ENCODE peak calls at places on chromosomes 11 and 22, in ten cellular contexts. S is lower lobe of right lung; E is MM.1S; P is stomach; U is Peyer's patch; O is heart right ventricle; V is keratinocyte; Z is adrenal gland; Q is mesenchymal stem cell; C is naive thymus-derived CD4-positive, alpha-beta T cell. B is an unnamed sample. For H3K9me3 and H3K4me1, the result is how much of the 10 kb centered on the place peaks cover.

GRCh38 chr22:30370681-30371080 is 13.9 kb downstream of the CCDC157 start:
- DNase-seq in Q (no peak), S (no peak), V (no peak), C (no peak), Z (no peak), U (no peak), P (no peak), O (no peak), E (no peak), B (no peak)

GRCh38 chr11:20112291-20113146 is 47.8 kb downstream of the DBX1 start:
- DNase-seq in Q (peak), S (no peak), O (peak), E (no peak), U (peak), Z (peak), C (no peak), V (peak), P (peak), B (peak)

GRCh38 chr11:61828629-61829407 is 718 bp downstream of the FADS2 start:
- DNase-seq in P (no peak), U (peak), S (peak), E (no peak), V (no peak), Q (peak), O (peak), C (peak), Z (peak), B (peak)

GRCh38 chr11:69905202-69905535 is 86.0 kb upstream of the FGF3 start:
- DNase-seq in U (peak), Z (no peak), Q (no peak), S (no peak), V (no peak), C (no peak), P (no peak), E (no peak), O (no peak), B (peak)

GRCh38 chr11:35305670-35306382 is 113.5 kb downstream of the SLC1A2 start:
- DNase-seq in Q (peak), P (peak), S (no peak), V (no peak), U (no peak), E (peak), O (no peak), C (no peak), Z (peak), B (no peak)

GRCh38 chr22:49103314-49104052 is 724.2 kb downstream of the BRD1 start:
- DNase-seq in U (no peak), V (no peak), Z (no peak), O (no peak), P (no peak), C (no peak), E (no peak), S (no peak), Q (no peak), B (peak)

GRCh38 chr11:17219016-17219415 is 11.2 kb upstream of the PIK3C2A start:
- DNase-seq in S (no peak), V (no peak), U (no peak), P (no peak), Z (no peak), E (no peak), C (no peak), Q (no peak), O (no peak), B (no peak)

GRCh38 chr11:8566613-8567210 is 27.3 kb downstream of the STK33 start:
- DNase-seq in S (no peak), P (no peak), O (no peak), E (peak), V (peak), C (no peak), Q (peak), Z (no peak), U (no peak), B (no peak)

GRCh38 chr11:63534076-63534475 is 2.5 kb upstream of the PLAAT4 start:
- DNase-seq in S (no peak), Z (no peak), O (no peak), Q (no peak), C (no peak), E (no peak), U (no peak), V (no peak), P (no peak), B (no peak)

GRCh38 chr11:12288212-12288933 is 89.0 kb upstream of the PARVA start:
- DNase-seq in O (peak), V (no peak), E (peak), P (peak), C (peak), Z (peak), U (peak), Q (peak), S (peak), B (peak)

GRCh38 chr11:61509058-61510029 is 795 bp downstream of the LRRC10B start:
- DNase-seq in E (peak), S (peak), V (peak), C (peak), P (peak), Q (peak), U (peak), O (peak), Z (peak), B (peak)

GRCh38 chr22:35582861-35583670 is 34.1 kb downstream of the MB start:
- DNase-seq in C (peak), Q (peak), S (peak), E (peak), O (no peak), U (peak), P (peak), V (no peak), Z (peak), B (peak)

GRCh38 chr22:35578836-35579575 is 38.1 kb downstream of the MB start:
- DNase-seq in C (no peak), U (no peak), O (peak), E (no peak), S (no peak), V (no peak), P (no peak), Z (no peak), Q (no peak), B (no peak)

GRCh38 chr22:35581023-35581413 is 36.1 kb downstream of the MB start:
- DNase-seq in E (no peak), C (no peak), V (no peak), Z (no peak), O (no peak), U (no peak), P (no peak), S (no peak), Q (no peak), B (no peak)

GRCh38 chr22:35580351-35581022 is 36.6 kb downstream of the MB start:
- DNase-seq in S (no peak), Z (no peak), Q (no peak), E (no peak), C (no peak), P (no peak), U (no peak), V (no peak), O (peak), B (no peak)

DNA sequence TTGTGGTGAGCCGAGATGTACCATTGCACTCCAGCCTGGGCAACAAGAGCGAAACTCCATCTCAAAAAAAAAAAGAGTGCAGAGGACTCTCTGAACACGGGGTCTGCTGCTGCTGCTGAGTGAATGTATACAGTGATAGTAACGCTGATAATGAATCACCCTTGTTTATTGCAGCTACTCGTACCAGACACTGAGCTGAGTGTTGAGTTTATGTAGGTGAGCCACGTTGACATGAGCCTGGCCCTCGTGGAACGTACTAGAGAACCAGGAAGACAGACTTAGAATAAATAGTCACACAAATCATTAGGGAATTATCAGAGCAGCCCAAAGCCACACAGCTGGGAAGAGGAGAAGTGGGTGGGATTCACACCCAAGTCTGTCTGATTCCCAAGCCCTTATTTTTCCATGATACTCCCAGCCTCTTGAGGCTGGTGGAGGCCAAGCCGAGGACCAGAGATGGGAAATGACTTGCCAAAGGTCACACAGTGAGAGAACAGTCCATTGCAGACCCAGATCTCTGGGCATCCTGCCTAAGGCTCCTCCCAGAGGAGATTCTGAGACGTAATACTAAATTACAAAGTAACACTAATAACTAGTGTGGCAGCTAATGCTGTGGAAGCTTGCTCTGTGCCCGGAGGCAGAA is 34.8 kb downstream of the MB start:
- DNase-seq in U (no peak), Q (peak), P (no peak), S (no peak), C (no peak), Z (no peak), V (no peak), O (peak), E (no peak), B (no peak)
- H3K27ac ChIP-seq in U (peak), Q (no peak), P (no peak), S (no peak), C (no peak), Z (no peak), V (no peak), O (peak), E (no peak), B (no peak)

GRCh38 chr22:11307996-11308395 is 4220.0 kb upstream of the OR11H1 start:
- DNase-seq in C (no peak), O (no peak), Q (no peak), Z (no peak), E (no peak), U (no peak), P (no peak), S (no peak), V (no peak), B (peak)
- H3K9me3 ChIP-seq in C (under half), O (under half), Q (under half), Z (under half), E (under half), U (half or more), P (half or more), S (under half), V (under half), B (under half)

GRCh38 chr11:130523609-130524008 is 75.2 kb downstream of the ADAMTS15 start:
- DNase-seq in Z (no peak), Q (peak), C (no peak), U (no peak), O (no peak), V (no peak), S (no peak), E (no peak), P (no peak), B (no peak)
- H3K4me1 ChIP-seq in Z (under half), Q (under half), C (under half), U (under half), O (half or more), V (under half), S (under half), E (under half), P (under half), B (under half)

GRCh38 chr11:13304655-13305340 is 27.2 kb downstream of the BMAL1 start:
- DNase-seq in V (no peak), Z (peak), U (no peak), Q (no peak), C (no peak), P (no peak), E (no peak), O (peak), S (no peak), B (no peak)
- H3K27ac ChIP-seq in V (no peak), Z (no peak), U (no peak), Q (no peak), C (no peak), P (no peak), E (no peak), O (peak), S (no peak), B (no peak)

DNA sequence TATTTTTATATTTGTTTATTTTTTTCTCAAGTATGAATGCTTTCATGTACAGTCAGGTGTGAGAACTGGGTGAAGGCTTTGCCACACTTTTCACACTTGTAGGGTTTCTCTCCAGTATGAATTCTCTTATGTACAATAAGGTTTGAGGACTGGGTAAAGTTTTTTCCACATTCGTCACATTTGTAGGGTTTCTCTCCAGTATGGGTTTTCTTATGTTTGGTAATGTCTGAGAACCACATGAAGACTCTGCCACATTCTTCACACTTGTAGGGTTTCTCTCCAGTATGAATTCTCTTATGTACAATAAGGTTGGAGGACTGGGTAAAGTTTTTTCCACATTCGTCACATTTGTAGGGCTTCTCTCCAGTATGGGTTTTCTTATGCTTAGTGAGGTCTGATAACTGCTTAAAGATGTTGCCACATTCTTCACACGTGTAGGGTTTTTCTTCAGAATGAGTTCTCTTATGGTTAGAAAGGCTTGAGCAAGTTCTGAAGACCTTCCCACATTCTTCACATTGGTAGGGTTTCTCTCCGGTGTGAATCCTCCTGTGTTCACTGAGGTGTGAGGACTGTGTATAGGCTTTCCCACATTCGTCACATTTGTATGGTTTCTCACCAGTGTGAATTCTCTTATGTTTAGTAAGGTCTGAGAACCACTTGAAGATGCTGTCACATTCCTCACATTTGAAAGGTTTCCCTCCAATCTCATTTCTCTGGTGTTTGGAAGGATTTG is 19.7 kb downstream of the ZNF195 start:
- DNase-seq in Z (no peak), U (no peak), P (no peak), E (no peak), V (no peak), S (no peak), C (no peak), O (no peak), Q (peak), B (no peak)
- H3K9me3 ChIP-seq in Z (under half), U (half or more), P (half or more), E (under half), V (half or more), S (half or more), C (half or more), O (half or more), Q (half or more), B (under half)

DNA sequence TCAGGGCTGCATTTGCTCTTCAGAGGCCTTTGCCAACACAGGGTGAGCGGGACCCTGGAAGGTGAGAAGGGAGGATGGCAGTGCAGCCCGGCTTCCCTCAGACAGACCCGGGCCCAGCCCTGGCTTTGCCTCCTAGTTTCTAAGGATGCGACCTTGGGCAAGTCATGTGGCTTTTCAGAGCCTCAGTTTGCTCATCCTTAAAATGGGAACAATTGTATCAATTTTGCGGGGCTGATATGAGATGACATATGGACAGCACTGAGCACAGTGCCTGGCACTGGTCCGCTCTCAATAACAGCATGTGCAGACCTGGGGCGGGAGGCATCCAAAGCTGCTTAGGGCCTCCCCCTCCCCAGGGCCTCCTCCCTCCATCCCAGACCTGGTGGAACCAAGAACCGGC is 74.7 kb upstream of the THY1 start:
- DNase-seq in E (no peak), C (no peak), Z (no peak), V (no peak), P (no peak), U (no peak), O (no peak), Q (no peak), S (no peak), B (no peak)
- H3K4me1 ChIP-seq in E (under half), C (under half), Z (under half), V (under half), P (under half), U (under half), O (under half), Q (under half), S (under half), B (under half)

GRCh38 chr11:32890843-32891656 is 1.6 kb upstream of the QSER1 start:
- DNase-seq in P (no peak), Z (no peak), U (no peak), E (no peak), S (no peak), Q (no peak), V (no peak), C (no peak), O (no peak), B (no peak)
- H3K27ac ChIP-seq in P (no peak), Z (no peak), U (no peak), E (no peak), S (no peak), Q (no peak), V (no peak), C (no peak), O (no peak), B (no peak)